ENCODE peak calls at places on chromosome 13, in ten cellular contexts. A is tibial nerve; E is CD4-positive, alpha-beta T cell; D is NCI-H748 treated with DMSO at 0.1 percent for 48 hours; V is lower leg skin; O is MCF 10A; S is non-pigmented ciliary epithelial cell; I is right atrium auricular region; J is iris pigment epithelial cell; K is effector CD4-positive, alpha-beta T cell. M is an unnamed sample.

GRCh38 chr13:96822900-96823299 is 171.4 kb downstream of the OXGR1 start:
- DNase-seq in A (no peak), E (no peak), D (peak; percentile 13), V (peak; percentile 52), O (peak; percentile 68), S (no peak), I (no peak), J (peak; percentile 48), K (no peak), M (peak; percentile 66)

GRCh38 chr13:63435668-63436275 is 2020.1 kb upstream of the PCDH20 start:
- DNase-seq in A (no peak), E (no peak), D (no peak), V (no peak), O (peak; percentile 68), S (peak; percentile 99), I (no peak), J (peak; percentile 100), K (no peak), M (peak; percentile 71)

GRCh38 chr13:29844441-29844840 is 6.0 kb downstream of the UBL3 start:
- DNase-seq in A (no peak), E (no peak), D (no peak), V (no peak), O (no peak), S (no peak), I (no peak), J (no peak), K (no peak), M (no peak)

GRCh38 chr13:36822786-36823185 is 3.8 kb downstream of the RFXAP start:
- DNase-seq in A (no peak), E (no peak), D (no peak), V (no peak), O (no peak), S (no peak), I (no peak), J (peak; percentile 39), K (no peak), M (no peak)

GRCh38 chr13:21541980-21542379 is 62.0 kb downstream of the MICU2 start:
- DNase-seq in A (no peak), E (no peak), D (no peak), V (no peak), O (no peak), S (no peak), I (no peak), J (no peak), K (no peak), M (no peak)

GRCh38 chr13:97434417-97435296 is 688 bp downstream of the RAP2A start:
- DNase-seq in A (peak; percentile 27), E (peak; percentile 19), D (no peak), V (peak; percentile 40), O (peak; percentile 56), S (no peak), I (peak; percentile 61), J (peak; percentile 39), K (peak; percentile 27), M (peak; percentile 38)

GRCh38 chr13:110236431-110236830 is 70.5 kb downstream of the COL4A1 start:
- DNase-seq in A (no peak), E (no peak), D (no peak), V (no peak), O (no peak), S (no peak), I (no peak), J (no peak), K (no peak), M (no peak)

GRCh38 chr13:108903613-108904012 is 274.2 kb downstream of the MYO16 start:
- DNase-seq in A (no peak), E (no peak), D (no peak), V (no peak), O (no peak), S (no peak), I (no peak), J (no peak), K (no peak), M (no peak)

GRCh38 chr13:92951273-92951820 is 275.3 kb upstream of the GPC6 start:
- DNase-seq in A (no peak), E (no peak), D (no peak), V (no peak), O (no peak), S (no peak), I (no peak), J (no peak), K (no peak), M (peak; percentile 24)